ENCODE peak calls at places on chromosomes 2 and 18, in seven cellular contexts. O is ovary, I is GM06990, F is kidney epithelial cell, T is tibial artery, N is colonic mucosa, K is HepG2. W is an unnamed sample. For H3K36me3, the result is how much of the 10 kb centered on the place peaks cover.

GRCh38 chr2:159595410-159596046 is 20.8 kb downstream of the BAZ2B start:
- DNase-seq in O (no peak), I (no peak), F (no peak), T (no peak), N (no peak), K (no peak), W (no peak)

GRCh38 chr2:239826376-239826775 is 198.8 kb downstream of the NDUFA10 start:
- DNase-seq in O (no peak), I (no peak), F (no peak), T (peak), N (no peak), K (no peak), W (no peak)

GRCh38 chr18:47968006-47968676 is 37.7 kb upstream of the SMAD2 start:
- DNase-seq in O (no peak), I (no peak), F (peak), T (no peak), N (no peak), K (no peak), W (no peak)

GRCh38 chr18:49050462-49050861 is 99.7 kb upstream of the SMAD7 start:
- DNase-seq in O (no peak), I (no peak), F (no peak), T (no peak), N (no peak), K (no peak), W (no peak)

GRCh38 chr18:11607897-11608296 is 1.5 kb upstream of the SLC35G4 start:
- DNase-seq in O (no peak), I (no peak), F (peak), T (no peak), N (no peak), K (no peak), W (no peak)

GRCh38 chr2:181077128-181077709 is 96.8 kb downstream of the UBE2E3 start:
- DNase-seq in O (no peak), I (peak), F (no peak), T (no peak), N (peak), K (peak), W (no peak)

GRCh38 chr2:159744363-159744762 is 32.1 kb downstream of the MARCHF7 start:
- DNase-seq in O (no peak), I (no peak), F (no peak), T (no peak), N (no peak), K (no peak), W (no peak)

GRCh38 chr2:239927424-239927981 is 97.6 kb downstream of the NDUFA10 start:
- DNase-seq in O (no peak), I (no peak), F (peak), T (peak), N (peak), K (peak), W (no peak)

GRCh38 chr2:190482441-190482840 is 52.1 kb downstream of the NEMP2 start:
- DNase-seq in O (no peak), I (no peak), F (no peak), T (no peak), N (no peak), K (no peak), W (no peak)

GRCh38 chr2:96197541-96198255 is 10.9 kb downstream of the STARD7 start:
- DNase-seq in O (no peak), I (no peak), F (no peak), T (no peak), N (no peak), K (no peak), W (no peak)

GRCh38 chr18:25726278-25726677 is 364.1 kb downstream of the SS18 start:
- DNase-seq in O (no peak), I (no peak), F (no peak), T (no peak), N (no peak), K (no peak), W (no peak)

GRCh38 chr2:9668686-9669338 is 38.0 kb upstream of the YWHAQ start:
- DNase-seq in O (no peak), I (no peak), F (no peak), T (no peak), N (no peak), K (no peak), W (no peak)

GRCh38 chr2:217642944-217643343 is 359.9 kb downstream of the TNS1 start:
- DNase-seq in O (no peak), I (no peak), F (no peak), T (no peak), N (no peak), K (no peak), W (no peak)

GRCh38 chr18:73715228-73715670 is 432.4 kb downstream of the FBXO15 start:
- DNase-seq in O (no peak), I (no peak), F (no peak), T (no peak), N (no peak), K (no peak), W (no peak)

GRCh38 chr2:158893057-158893456 is 75.4 kb upstream of the TANC1 start:
- DNase-seq in O (no peak), I (no peak), F (no peak), T (no peak), N (no peak), K (no peak), W (no peak)

GRCh38 chr18:28984731-28985130 is 807.8 kb upstream of the CDH2 start:
- DNase-seq in O (no peak), I (no peak), F (no peak), T (no peak), N (no peak), K (no peak), W (no peak)

GRCh38 chr18:2040279-2040678 is 531.0 kb downstream of the METTL4 start:
- DNase-seq in O (no peak), I (no peak), F (no peak), T (no peak), N (no peak), K (no peak), W (no peak)

GRCh38 chr2:10847008-10847407 is 34.4 kb upstream of the PDIA6 start:
- DNase-seq in O (no peak), I (no peak), F (no peak), T (no peak), N (no peak), K (no peak), W (no peak)

DNA sequence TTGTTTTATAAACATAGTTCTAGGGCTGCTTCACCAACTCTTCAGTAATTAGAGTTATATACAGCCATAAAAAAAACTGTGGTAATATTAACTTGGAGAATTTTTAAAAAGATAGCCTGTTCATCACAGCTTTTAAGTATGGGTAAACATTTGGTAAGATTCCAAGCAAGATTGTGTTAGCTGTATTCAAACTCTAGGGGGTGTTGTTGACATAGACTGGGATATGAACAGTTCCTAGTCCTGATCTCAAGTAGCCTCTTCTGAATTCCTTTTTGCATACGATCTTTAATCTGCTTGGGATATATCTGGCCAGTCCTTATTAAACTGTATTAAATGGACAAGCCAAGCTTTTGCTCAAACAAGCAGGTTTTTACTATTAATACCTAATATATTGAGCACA is 13.4 kb downstream of the NOP58 start:
- DNase-seq in O (no peak), I (no peak), F (no peak), T (no peak), N (no peak), K (peak), W (no peak)
- TF ChIP-seq CTCF in O (no peak), I (peak), F (peak), T (peak), N (peak), K (peak), W (peak)

GRCh38 chr2:86044045-86044444 is 61.6 kb downstream of the POLR1A start:
- DNase-seq in O (no peak), I (no peak), F (no peak), T (peak), N (no peak), K (no peak), W (peak)

GRCh38 chr2:86039963-86040655 is 65.6 kb downstream of the POLR1A start:
- DNase-seq in O (peak), I (no peak), F (no peak), T (peak), N (no peak), K (no peak), W (no peak)

GRCh38 chr2:86044614-86045013 is 61.1 kb downstream of the POLR1A start:
- DNase-seq in O (no peak), I (no peak), F (no peak), T (peak), N (no peak), K (no peak), W (no peak)

GRCh38 chr2:86045541-86045940 is 60.1 kb downstream of the POLR1A start:
- DNase-seq in O (no peak), I (no peak), F (no peak), T (peak), N (no peak), K (no peak), W (no peak)

GRCh38 chr2:86042256-86043168 is 63.2 kb downstream of the POLR1A start:
- DNase-seq in O (peak), I (no peak), F (no peak), T (peak), N (no peak), K (no peak), W (no peak)
- H3K36me3 ChIP-seq in O (under half), I (under half), F (under half), T (half or more), N (under half), K (half or more), W (under half)

DNA sequence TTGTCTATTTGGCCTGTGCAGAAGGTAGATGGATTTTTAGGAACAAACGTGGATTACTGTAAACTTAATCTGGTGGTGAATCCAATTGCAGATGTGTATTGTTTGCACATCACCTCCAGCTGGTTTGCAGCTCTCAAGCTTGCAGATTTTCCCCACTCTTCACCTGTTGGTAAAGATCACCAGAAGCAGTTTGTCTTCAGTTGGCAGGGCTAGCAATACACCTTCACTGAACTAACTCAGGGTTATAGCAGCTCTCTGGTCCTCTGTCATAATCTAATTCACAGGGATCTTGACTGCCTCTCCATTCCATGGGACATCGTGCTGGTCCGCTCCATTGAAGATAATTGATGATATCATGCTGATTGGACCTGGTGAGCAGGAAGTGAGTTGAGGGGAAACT is 181.5 kb downstream of the VAPA start:
- DNase-seq in O (no peak), I (no peak), F (no peak), T (no peak), N (no peak), K (no peak), W (no peak)
- TF ChIP-seq CTCF in O (no peak), I (no peak), F (no peak), T (no peak), N (no peak), K (no peak), W (no peak)

DNA sequence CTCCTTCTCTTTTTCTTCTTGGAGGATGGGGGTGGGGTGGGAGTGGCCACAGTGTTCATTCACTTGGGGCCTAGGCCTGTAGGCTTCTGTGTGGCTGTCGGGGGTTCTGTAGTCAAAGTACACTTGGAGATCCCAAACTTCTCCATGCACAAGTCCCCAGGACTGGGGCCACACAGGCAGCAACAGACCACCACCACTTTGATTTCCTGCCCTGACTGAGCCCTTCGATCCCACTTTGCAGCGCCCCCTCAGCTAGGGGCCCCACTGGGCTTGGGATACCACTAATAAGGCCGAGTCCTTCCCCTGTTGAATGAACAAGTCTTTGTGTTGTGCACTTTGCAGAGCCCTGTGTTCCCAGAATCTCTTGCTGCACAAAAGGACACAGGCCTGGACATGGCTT is 5.5 kb upstream of the TEX51 start:
- DNase-seq in O (peak), I (no peak), F (no peak), T (peak), N (no peak), K (no peak), W (no peak)
- H3K36me3 ChIP-seq in O (under half), I (under half), F (under half), T (under half), N (under half), K (under half), W (under half)

GRCh38 chr18:10015941-10016819 is 102.4 kb downstream of the VAPA start:
- DNase-seq in O (peak), I (no peak), F (peak), T (no peak), N (no peak), K (no peak), W (no peak)
- TF ChIP-seq CTCF in O (peak), I (no peak), F (peak), T (no peak), N (no peak), K (peak), W (no peak)

GRCh38 chr2:219381448-219381847 is 6.3 kb downstream of the DNPEP start:
- DNase-seq in O (no peak), I (no peak), F (no peak), T (no peak), N (no peak), K (no peak), W (no peak)
- H3K36me3 ChIP-seq in O (under half), I (under half), F (under half), T (half or more), N (under half), K (under half), W (under half)

DNA sequence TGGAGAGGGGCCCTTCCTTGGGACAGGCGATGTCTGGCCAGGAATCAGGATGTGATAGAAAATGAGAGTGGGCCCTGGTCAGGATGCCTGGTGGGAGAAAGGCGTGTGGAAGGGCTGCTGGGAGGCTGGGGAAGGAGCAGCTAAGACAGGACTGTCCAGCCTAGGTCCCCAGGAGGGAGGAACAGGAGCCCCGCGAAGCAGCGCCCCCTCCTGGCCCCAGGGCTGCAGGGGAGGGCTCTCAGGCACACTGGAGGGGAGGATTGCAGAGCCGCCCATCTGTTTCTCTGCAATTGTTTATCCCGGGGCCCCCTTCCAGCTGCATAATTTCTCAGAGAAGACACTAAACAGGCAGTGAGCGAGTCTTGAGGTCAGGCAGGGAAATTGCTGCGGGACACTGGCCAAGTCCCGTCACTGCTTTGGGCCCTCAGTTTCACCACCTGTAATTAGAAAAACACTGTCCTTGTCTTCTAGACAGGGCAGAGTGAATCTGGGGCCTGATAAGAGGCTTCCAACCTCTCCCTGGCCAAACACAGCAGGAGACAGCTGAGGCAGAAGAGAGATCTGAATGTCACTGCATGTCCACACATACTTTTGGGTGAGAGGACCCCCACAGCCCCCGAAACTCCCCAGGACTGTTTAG is 3.9 kb upstream of the NPPC start:
- DNase-seq in O (peak), I (peak), F (no peak), T (peak), N (no peak), K (no peak), W (peak)
- TF ChIP-seq CTCF in O (no peak), I (peak), F (peak), T (no peak), N (peak), K (peak), W (no peak)

GRCh38 chr2:68171146-68171545 is 13.5 kb downstream of the PNO1 start:
- DNase-seq in O (no peak), I (no peak), F (no peak), T (no peak), N (no peak), K (no peak), W (no peak)

GRCh38 chr2:68171684-68172083 is 14.0 kb downstream of the PNO1 start:
- DNase-seq in O (no peak), I (no peak), F (no peak), T (no peak), N (no peak), K (peak), W (no peak)

GRCh38 chr2:68169308-68169707 is 11.6 kb downstream of the PNO1 start:
- DNase-seq in O (no peak), I (no peak), F (no peak), T (no peak), N (no peak), K (no peak), W (no peak)

GRCh38 chr2:68177541-68177940 is 19.9 kb downstream of the PNO1 start:
- DNase-seq in O (no peak), I (no peak), F (no peak), T (no peak), N (no peak), K (no peak), W (no peak)

DNA sequence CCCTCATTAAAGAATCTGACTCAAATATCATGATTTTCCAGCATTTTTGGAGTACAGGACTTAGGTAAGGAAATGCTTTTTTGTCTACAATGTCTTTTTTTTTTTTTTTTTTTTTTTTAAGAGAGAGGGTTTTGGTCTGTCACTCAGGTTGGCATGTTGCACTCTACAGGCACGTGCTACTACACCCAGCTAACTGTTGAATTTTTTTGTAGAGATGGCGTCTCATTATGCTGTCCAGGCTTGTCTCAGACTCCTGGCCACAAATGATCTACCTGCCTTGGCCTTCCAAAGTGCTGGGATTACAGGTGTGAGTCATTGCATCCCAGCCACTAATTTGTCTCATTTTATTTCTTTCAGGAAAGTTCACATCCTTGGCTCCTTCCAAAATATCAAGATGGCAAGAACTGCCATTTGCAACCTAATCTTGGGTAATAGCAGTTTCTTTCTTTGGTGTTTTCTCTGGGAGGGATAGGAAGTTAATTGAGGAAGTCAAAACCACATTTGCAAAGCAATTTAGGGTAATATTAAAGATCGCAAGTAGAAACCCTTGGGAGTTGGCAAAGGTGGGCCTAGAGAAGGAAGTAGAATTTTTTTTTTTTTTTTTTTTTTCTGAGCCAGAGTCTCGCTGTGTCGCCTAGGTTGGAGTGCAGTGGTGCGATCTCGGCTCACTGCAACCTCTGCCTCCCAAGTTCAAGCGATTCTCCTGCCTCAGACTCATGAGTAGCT is 15.5 kb downstream of the PNO1 start:
- DNase-seq in O (no peak), I (no peak), F (no peak), T (no peak), N (no peak), K (no peak), W (no peak)
- H3K36me3 ChIP-seq in O (under half), I (under half), F (under half), T (under half), N (under half), K (under half), W (under half)